ENCODE peak calls at places on chromosomes 4 and X, in nine cellular contexts. A is heart right ventricle; V is T-helper 2 cell; P is WTC11; U is AG08396; X is left colon; C is dorsolateral prefrontal cortex; M is osteocyte; S is stimulated activated CD8-positive, alpha-beta memory T cell treated with anti-CD3 and anti-CD28 coated beads, Interleukin-15, amount 100 ng/mL, for 24 hours. T is an unnamed sample.

GRCh38 chr4:68021185-68021584 is 57.9 kb upstream of the TMPRSS11A start:
- DNase-seq in P (no peak), A (no peak), M (no peak), V (no peak), S (no peak), C (no peak), X (no peak), U (no peak), T (no peak)

GRCh38 chr4:70183940-70184246 is 11.6 kb upstream of the ODAM start:
- DNase-seq in M (no peak), C (no peak), P (no peak), U (no peak), X (no peak), S (no peak), A (no peak), V (no peak), T (no peak)

GRCh38 chr4:153075256-153075630 is 129.0 kb upstream of the TRIM2 start:
- DNase-seq in A (no peak), M (no peak), U (no peak), V (no peak), S (no peak), X (no peak), C (no peak), P (no peak), T (no peak)

GRCh38 chrX:41559662-41560061 is 112.5 kb downstream of the NYX start:
- DNase-seq in U (peak; percentile 11), C (no peak), X (no peak), A (no peak), S (no peak), P (no peak), V (peak; percentile 7), M (no peak), T (no peak)

GRCh38 chr4:5409237-5409636 is 299.1 kb downstream of the EVC2 start:
- DNase-seq in C (no peak), X (no peak), S (no peak), M (no peak), V (no peak), A (no peak), P (no peak), U (no peak), T (no peak)

GRCh38 chr4:15533817-15534216 is 64.1 kb downstream of the CC2D2A start:
- DNase-seq in S (no peak), V (no peak), C (no peak), M (no peak), U (no peak), P (no peak), X (no peak), A (no peak), T (no peak)

GRCh38 chrX:150575415-150575814 is 7.0 kb downstream of the MTM1 start:
- DNase-seq in C (no peak), P (no peak), S (no peak), V (no peak), M (no peak), A (no peak), U (no peak), X (no peak), T (no peak)

GRCh38 chr4:158327525-158327924 is 117.2 kb downstream of the TMEM144 start:
- DNase-seq in U (no peak), X (no peak), V (no peak), P (peak; percentile 32), A (no peak), C (no peak), S (no peak), M (no peak), T (no peak)

GRCh38 chr4:137082051-137082450 is 450.2 kb downstream of the PCDH18 start:
- DNase-seq in P (no peak), U (no peak), S (no peak), M (no peak), V (no peak), A (no peak), C (no peak), X (no peak), T (no peak)

GRCh38 chr4:107691378-107691777 is 28.7 kb downstream of the PAPSS1 start:
- DNase-seq in A (no peak), U (no peak), S (no peak), X (no peak), V (no peak), M (no peak), C (no peak), P (no peak), T (no peak)

GRCh38 chr4:156638925-156639605 is 332.5 kb downstream of the PDGFC start:
- DNase-seq in S (no peak), X (no peak), C (no peak), U (peak; percentile 37), M (no peak), A (no peak), V (no peak), P (no peak), T (no peak)

GRCh38 chrX:45735571-45735970 is 534.9 kb upstream of the DIPK2B start:
- DNase-seq in M (no peak), U (no peak), S (no peak), C (no peak), V (no peak), X (no peak), A (no peak), P (no peak), T (no peak)

GRCh38 chrX:101369687-101370086 is 16.3 kb downstream of the BTK start:
- DNase-seq in V (no peak), A (no peak), M (no peak), X (no peak), C (no peak), U (no peak), S (no peak), P (no peak), T (no peak)

GRCh38 chr4:83128235-83128929 is 13.9 kb upstream of the PLAC8 start:
- DNase-seq in S (no peak), C (no peak), P (no peak), A (no peak), X (no peak), M (no peak), U (peak; percentile 54), V (no peak), T (no peak)

GRCh38 chr4:108118505-108118904 is 50.2 kb downstream of the LEF1 start:
- DNase-seq in X (no peak), A (no peak), M (no peak), U (no peak), S (no peak), C (no peak), P (no peak), V (no peak), T (no peak)